ENCODE peak calls at places on chromosomes 7 and 10, in seven cellular contexts. J, B, S, H, X, C and F are unnamed samples.

GRCh38 chr10:132187421-132188138 is 832 bp downstream of the DPYSL4 start:
- DNase-seq in J (no peak), B (peak), S (peak), H (no peak), X (no peak), C (no peak), F (no peak)

GRCh38 chr10:30784521-30784895 is 155.0 kb upstream of the LYZL2 start:
- DNase-seq in J (no peak), B (no peak), S (no peak), H (no peak), X (no peak), C (no peak), F (peak)

GRCh38 chr7:121076350-121077164 is 88.0 kb downstream of the CPED1 start:
- DNase-seq in J (peak), B (no peak), S (no peak), H (no peak), X (no peak), C (no peak), F (no peak)

GRCh38 chr7:105149827-105150226 is 135.8 kb downstream of the KMT2E start:
- DNase-seq in J (no peak), B (no peak), S (no peak), H (no peak), X (peak), C (peak), F (no peak)

GRCh38 chr7:258476-259190 is 31.3 kb upstream of the FOXL3 start:
- DNase-seq in J (no peak), B (no peak), S (no peak), H (no peak), X (no peak), C (no peak), F (no peak)

GRCh38 chr7:45573636-45574470 is at the start of gene ADCY1:
- DNase-seq in J (peak), B (peak), S (peak), H (no peak), X (peak), C (no peak), F (peak)

GRCh38 chr7:116418524-116418923 is 81.0 kb upstream of the CAV2 start:
- DNase-seq in J (no peak), B (no peak), S (no peak), H (no peak), X (no peak), C (no peak), F (no peak)

GRCh38 chr7:50798126-50798525 is 15.4 kb upstream of the GRB10 start:
- DNase-seq in J (no peak), B (no peak), S (no peak), H (no peak), X (no peak), C (no peak), F (no peak)

GRCh38 chr10:26855186-26855585 is 5.6 kb downstream of the ABI1 start:
- DNase-seq in J (no peak), B (no peak), S (no peak), H (no peak), X (no peak), C (no peak), F (no peak)

GRCh38 chr10:89574348-89574747 is 39.0 kb upstream of the SLC16A12 start:
- DNase-seq in J (no peak), B (no peak), S (no peak), H (peak), X (no peak), C (no peak), F (no peak)

GRCh38 chr10:24908793-24909423 is 43.5 kb downstream of the PRTFDC1 start:
- DNase-seq in J (no peak), B (no peak), S (no peak), H (peak), X (peak), C (peak), F (no peak)

GRCh38 chr10:77409697-77410471 is 227.7 kb downstream of the KCNMA1 start:
- DNase-seq in J (no peak), B (no peak), S (no peak), H (no peak), X (no peak), C (no peak), F (no peak)

GRCh38 chr7:131231381-131232220 is 96.1 kb upstream of the MKLN1 start:
- DNase-seq in J (no peak), B (no peak), S (no peak), H (no peak), X (no peak), C (no peak), F (peak)
- H3K4me3 ChIP-seq in J (no peak), B (no peak), S (no peak), H (no peak), X (no peak), C (no peak), F (peak)

GRCh38 chr10:57692255-57692980 is 575.3 kb downstream of the IPMK start:
- DNase-seq in J (no peak), B (peak), S (no peak), H (no peak), X (peak), C (no peak), F (no peak)
- TF ChIP-seq REST in J (no peak), B (no peak), S (no peak), H (no peak), X (no peak), C (no peak), F (no peak)

GRCh38 chr10:84138478-84139125 is 707 bp upstream of the GHITM start:
- DNase-seq in J (peak), B (peak), S (peak), H (no peak), X (peak), C (no peak), F (no peak)
- H3K4me3 ChIP-seq in J (peak), B (peak), S (peak), H (peak), X (peak), C (peak), F (peak)

DNA sequence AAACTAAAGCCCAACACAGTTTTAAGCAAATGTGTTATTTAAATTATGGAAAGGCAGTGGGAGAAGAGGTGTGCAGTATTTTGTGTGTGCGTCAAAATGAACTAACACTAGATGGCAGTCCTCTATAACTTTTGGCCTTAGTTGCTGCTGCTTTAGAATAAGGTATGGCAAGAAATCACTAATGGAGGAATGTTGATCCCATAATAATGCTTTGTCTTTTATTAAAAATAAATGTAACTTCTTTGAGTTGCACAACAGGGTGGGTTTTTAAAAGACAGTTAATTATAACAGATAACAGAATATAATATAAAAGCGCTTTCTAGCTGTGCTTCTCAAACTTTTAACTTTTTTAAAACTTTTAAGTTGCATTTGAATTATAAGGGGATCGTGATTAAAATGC is 56.4 kb downstream of the BBS9 start:
- DNase-seq in J (peak), B (peak), S (peak), H (peak), X (peak), C (peak), F (peak)
- TF ChIP-seq REST in J (no peak), B (no peak), S (no peak), H (no peak), X (no peak), C (no peak), F (no peak)